ENCODE peak calls at places on chromosome 15, in four cellular contexts. J is sigmoid colon, O is psoas muscle, A is GM12878. F is an unnamed sample.

GRCh38 chr15:70964686-70965085 is 72.1 kb downstream of the LRRC49 start:
- DNase-seq in J (no peak), O (no peak), A (no peak), F (no peak)

GRCh38 chr15:68239025-68239424 is 9.5 kb upstream of the CLN6 start:
- DNase-seq in J (no peak), O (no peak), A (no peak), F (no peak)

GRCh38 chr15:49320337-49320736 is 102.7 kb upstream of the FGF7 start:
- DNase-seq in J (no peak), O (no peak), A (no peak), F (no peak)

GRCh38 chr15:40190591-40190990 is 29.7 kb downstream of the BUB1B start:
- DNase-seq in J (no peak), O (no peak), A (no peak), F (no peak)

GRCh38 chr15:76939715-76940114 is 8.2 kb downstream of the RCN2 start:
- DNase-seq in J (no peak), O (no peak), A (no peak), F (no peak)

GRCh38 chr15:34942363-34942762 is 27.2 kb downstream of the AQR start:
- DNase-seq in J (no peak), O (no peak), A (no peak), F (no peak)

GRCh38 chr15:90665288-90666134 is 51.6 kb upstream of the BLM start:
- DNase-seq in J (peak; percentile 83), O (peak; percentile 81), A (peak; percentile 74), F (peak; percentile 66)

GRCh38 chr15:94205366-94205765 is 26.0 kb upstream of the MCTP2 start:
- DNase-seq in J (no peak), O (no peak), A (no peak), F (no peak)

GRCh38 chr15:76347507-76348055 is 11.0 kb downstream of the ISL2 start:
- DNase-seq in J (no peak), O (no peak), A (no peak), F (no peak)

GRCh38 chr15:49741721-49742120 is 120.9 kb downstream of the DTWD1 start:
- DNase-seq in J (no peak), O (no peak), A (no peak), F (no peak)

DNA sequence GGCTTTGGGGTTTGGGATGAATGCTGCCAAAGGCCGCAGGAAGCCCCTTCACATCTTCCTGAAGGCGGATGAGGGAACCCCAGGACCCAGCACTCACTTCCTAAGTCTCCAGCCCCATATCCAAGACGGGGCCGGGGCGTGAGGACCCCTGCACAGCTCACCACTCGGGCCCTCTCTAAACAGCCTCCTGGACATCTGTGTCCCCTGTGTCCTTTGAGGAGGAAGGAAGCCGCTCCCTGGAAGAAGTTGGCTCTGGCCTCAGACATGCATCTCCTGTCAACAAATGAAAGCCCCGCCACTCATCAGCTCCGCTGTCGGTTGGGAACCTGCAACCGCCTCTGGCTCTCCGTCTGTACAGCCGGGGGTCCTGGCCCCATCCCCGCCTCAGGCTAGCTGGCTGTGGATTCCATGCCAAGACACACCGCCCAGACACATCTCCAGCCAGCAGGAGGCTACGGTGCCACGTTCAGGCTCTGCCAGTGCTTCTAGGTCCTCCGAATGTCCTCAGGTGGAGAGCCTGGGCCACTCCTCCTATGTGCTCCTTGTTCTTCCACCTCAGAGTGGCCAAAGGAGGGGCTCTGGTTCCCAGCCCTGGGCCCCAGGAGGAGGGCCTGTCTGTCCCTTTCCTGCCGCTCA is 140.0 kb upstream of the MEF2A start:
- DNase-seq in J (peak; percentile 61), O (peak; percentile 58), A (no peak), F (no peak)
- TF ChIP-seq CTCF in J (no peak), O (no peak), A (no peak), F (no peak)

GRCh38 chr15:78034495-78035191 is 42.9 kb downstream of the TBC1D2B start:
- DNase-seq in J (no peak), O (peak; percentile 57), A (peak; percentile 66), F (peak; percentile 75)
- H3K4me3 ChIP-seq in J (no peak overlapping the region), O (no peak overlapping the region), A (no peak overlapping the region), F (no peak overlapping the region)

DNA sequence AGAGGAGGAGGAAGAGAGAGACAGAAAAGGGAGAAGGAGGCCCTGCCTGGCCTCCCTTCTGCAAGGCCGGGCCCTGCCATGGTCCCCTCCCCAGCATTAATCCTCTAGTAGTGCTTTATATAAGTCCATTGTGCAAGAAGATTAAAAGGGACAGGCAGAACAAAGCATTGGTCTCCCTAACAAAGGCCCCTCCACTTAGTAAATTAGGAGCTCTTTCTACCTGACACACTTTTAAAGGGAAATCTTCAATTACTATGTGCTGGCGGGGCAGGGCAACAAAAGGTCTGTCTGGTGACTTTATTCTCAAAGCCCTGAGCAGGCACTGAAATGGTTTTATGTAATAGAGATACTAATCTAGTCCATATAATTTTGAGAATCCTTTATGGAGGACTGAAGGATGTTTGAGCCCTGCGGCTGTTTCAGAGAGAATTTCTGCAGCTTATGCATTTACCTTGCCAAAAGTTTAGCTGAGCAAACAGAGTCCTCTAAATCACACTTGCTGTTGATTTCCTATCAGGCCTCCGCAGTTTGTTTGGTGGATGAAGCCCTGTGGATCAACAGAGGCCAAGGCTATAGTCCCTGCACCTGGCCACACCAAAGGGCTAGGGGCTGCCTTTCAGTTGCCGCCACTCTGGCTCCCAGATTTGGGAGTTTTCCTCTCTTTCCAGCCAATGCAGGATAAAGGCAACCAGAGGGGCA is 148.1 kb downstream of the MEGF11 start:
- DNase-seq in J (peak; percentile 2), O (no peak), A (no peak), F (no peak)
- TF ChIP-seq CTCF in J (no peak), O (no peak), A (no peak), F (no peak)

DNA sequence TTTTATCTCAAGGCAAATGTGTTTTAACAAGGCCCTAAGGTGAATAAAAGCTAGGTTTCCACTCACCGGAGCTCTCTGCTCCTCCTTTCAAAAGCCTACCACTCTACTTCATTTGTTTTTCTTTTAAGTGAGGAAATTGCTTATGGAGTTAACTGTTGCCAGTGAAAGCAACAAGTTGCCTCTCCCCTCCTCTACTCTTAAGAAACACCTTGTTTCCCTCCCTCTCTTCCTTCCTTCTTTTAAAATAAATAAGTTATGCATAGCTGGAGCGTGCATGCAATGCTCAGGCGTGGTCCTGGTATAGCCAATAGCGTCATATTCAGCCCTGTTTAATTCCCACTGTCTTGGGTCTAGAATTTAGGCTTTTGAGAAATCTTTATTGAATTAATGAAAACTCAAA is 101.1 kb upstream of the IGF1R start:
- DNase-seq in J (no peak), O (no peak), A (no peak), F (no peak)
- H3K4me3 ChIP-seq in J (no peak overlapping the region), O (no peak overlapping the region), A (no peak overlapping the region), F (no peak overlapping the region)

DNA sequence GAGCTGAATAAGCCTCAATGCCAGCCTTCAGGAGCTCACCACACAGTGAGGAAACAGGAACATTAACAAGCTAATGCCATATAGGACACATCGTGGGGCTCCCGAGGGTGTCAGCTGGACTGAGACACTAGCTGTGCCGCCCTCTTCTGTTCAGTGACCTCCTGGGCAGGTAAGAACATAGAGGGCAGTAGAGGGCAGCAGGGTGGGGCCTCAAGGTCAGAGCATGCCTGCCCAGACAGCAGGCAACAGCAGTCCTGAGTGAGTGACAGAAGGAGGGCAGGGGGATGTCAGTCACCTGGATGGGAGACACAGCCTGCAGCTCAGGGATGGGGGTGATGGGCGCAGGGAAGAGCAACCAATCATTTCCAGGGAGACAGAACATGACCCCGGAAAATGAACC is 15.5 kb downstream of the NTRK3 start:
- DNase-seq in J (no peak), O (no peak), A (no peak), F (no peak)
- TF ChIP-seq CTCF in J (no peak), O (no peak), A (no peak), F (no peak)

DNA sequence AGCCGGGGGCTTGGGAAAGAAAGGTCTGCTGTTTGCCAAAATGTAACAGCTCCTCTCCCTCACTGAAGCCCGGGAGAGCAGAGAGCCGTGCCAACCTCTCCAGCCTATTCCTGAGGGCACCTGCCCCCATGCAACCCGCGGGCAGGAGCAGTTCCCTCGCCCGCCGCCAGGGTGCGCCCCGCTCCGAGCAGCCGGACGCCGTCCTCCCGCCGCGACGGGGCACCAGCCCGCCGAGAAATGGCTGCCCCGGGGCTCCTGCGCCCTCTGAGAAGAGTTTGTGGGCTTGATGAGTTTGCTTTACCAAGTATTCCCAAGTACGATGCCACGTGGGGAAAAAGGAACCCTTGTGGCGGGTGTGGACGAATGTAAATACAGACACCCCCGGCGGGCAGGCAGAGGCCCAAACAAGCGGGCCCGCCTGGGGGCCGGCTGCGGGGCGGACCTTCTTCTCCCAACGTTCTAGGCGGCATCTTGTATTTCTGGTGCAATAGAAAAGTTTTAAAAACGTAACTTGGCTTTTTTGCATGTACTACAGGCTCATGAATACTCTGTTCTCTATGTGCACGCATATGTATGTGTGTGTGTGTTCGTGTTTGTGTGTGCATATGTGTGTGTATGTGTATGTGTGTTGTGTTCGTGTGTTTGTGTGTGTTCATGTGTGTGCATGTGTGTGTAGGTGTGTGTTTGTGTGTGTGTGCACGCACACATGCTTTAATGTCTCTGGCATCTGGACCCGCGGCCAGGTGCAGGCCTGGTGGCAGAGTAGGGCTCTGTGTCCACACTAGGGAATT is 162.9 kb downstream of the CHSY1 start:
- DNase-seq in J (peak; percentile 82), O (peak; percentile 87), A (no peak), F (no peak)
- H3K4me3 ChIP-seq in J (peak overlapping the region; percentile 14), O (peak overlapping the region; percentile 48), A (no peak overlapping the region), F (no peak overlapping the region)

GRCh38 chr15:44713006-44713966 is 2.0 kb downstream of the B2M start:
- DNase-seq in J (no peak), O (no peak), A (no peak), F (no peak)
- TF ChIP-seq CTCF in J (no peak), O (peak; percentile 32), A (peak; percentile 25), F (peak; percentile 26)

DNA sequence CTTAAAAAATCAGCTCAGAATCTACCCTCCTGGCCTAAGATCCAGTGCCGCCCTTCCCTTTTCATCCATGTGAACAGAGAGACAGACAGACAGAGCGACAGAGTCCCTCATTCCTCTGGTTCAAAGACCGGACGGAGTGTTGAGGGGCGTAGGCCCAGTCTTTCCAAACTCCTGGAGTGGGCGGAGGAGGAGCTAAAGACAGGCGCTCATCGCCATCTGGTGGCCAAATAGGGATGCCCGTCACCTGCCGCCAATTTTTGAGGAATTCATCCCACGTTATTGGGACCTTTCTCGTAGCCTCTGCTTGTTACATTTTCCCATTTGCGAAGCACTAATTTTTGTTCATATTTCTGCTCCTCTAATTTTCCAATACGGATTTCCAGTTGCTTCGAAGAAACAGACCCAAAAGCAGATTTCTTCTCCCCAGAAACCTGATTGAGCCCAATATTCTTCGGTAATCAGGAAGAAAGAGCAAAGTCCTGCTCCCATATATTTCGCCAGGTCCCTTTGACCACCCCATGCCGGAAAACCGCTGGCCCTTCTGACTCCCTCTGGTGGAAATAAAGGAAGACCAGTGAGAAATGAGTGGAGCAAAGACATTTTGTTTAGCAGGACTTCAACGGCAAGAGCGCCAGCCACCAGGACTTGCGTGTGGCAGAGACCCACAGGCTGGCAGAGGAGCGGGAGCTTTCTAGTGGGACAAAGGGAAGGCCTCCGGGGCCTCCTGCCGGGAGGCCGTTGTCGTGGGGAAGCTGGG is 88.0 kb downstream of the LRRK1 start:
- DNase-seq in J (peak; percentile 91), O (peak; percentile 84), A (peak; percentile 27), F (peak; percentile 27)
- H3K4me3 ChIP-seq in J (no peak overlapping the region), O (no peak overlapping the region), A (no peak overlapping the region), F (no peak overlapping the region)

GRCh38 chr15:80367094-80367493 is 37.1 kb upstream of the ARNT2 start:
- DNase-seq in J (no peak), O (no peak), A (no peak), F (peak; percentile 4)
- TF ChIP-seq CTCF in J (no peak), O (no peak), A (peak; percentile 12), F (peak; percentile 48)

GRCh38 chr15:52803543-52804306 is 13.6 kb upstream of the ONECUT1 start:
- DNase-seq in J (no peak), O (no peak), A (no peak), F (no peak)
- H3K4me3 ChIP-seq in J (no peak overlapping the region), O (peak overlapping the region; percentile 43), A (no peak overlapping the region), F (no peak overlapping the region)

F was measured in GM12864.